ENCODE peak calls at places on chromosomes 12 and 14, in eight cellular contexts. F is CD8-positive, alpha-beta T cell; V is adipocyte; U is foreskin fibroblast; L is HEK293T; G is astrocyte of the spinal cord; C is left ventricle myocardium inferior; D is omental fat pad. O is an unnamed sample.

GRCh38 chr12:39309516-39309915 is 133.4 kb downstream of the KIF21A start:
- DNase-seq in C (no peak), U (no peak), F (no peak), L (no peak), G (no peak), D (no peak), V (no peak), O (no peak)

GRCh38 chr14:84340938-84341337 is 1189.0 kb upstream of the FLRT2 start:
- DNase-seq in V (peak; percentile 29), C (no peak), D (no peak), F (no peak), L (no peak), G (peak; percentile 36), U (no peak), O (no peak)

GRCh38 chr14:100640481-100641273 is 53.5 kb upstream of the BEGAIN start:
- DNase-seq in C (no peak), V (no peak), U (no peak), D (no peak), F (peak; percentile 67), G (peak; percentile 88), L (no peak), O (no peak)

GRCh38 chr12:53976823-53977595 is 2.3 kb upstream of the HOTAIR start:
- DNase-seq in C (no peak), V (no peak), G (no peak), U (no peak), L (no peak), F (no peak), D (no peak), O (no peak)

GRCh38 chr12:48019639-48020265 is 15.5 kb upstream of the COL2A1 start:
- DNase-seq in G (no peak), V (no peak), L (no peak), D (no peak), U (no peak), C (no peak), F (no peak), O (no peak)

GRCh38 chr14:99575043-99576023 is 28.7 kb downstream of the CCDC85C start:
- DNase-seq in F (no peak), D (no peak), L (peak; percentile 24), U (no peak), V (no peak), G (no peak), C (peak; percentile 39), O (peak; percentile 79)

GRCh38 chr14:37593496-37594237 is 1.4 kb downstream of the FOXA1 start:
- DNase-seq in D (no peak), V (no peak), C (no peak), L (no peak), G (no peak), F (no peak), U (no peak), O (no peak)

GRCh38 chr12:121467638-121468403 is 67.9 kb downstream of the RNF34 start:
- DNase-seq in F (no peak), V (peak; percentile 34), D (no peak), U (no peak), C (no peak), G (peak; percentile 19), L (peak; percentile 42), O (no peak)

GRCh38 chr12:63400746-63401145 is 249.7 kb upstream of the AVPR1A start:
- DNase-seq in C (no peak), V (no peak), L (no peak), D (no peak), G (peak; percentile 76), U (no peak), F (no peak), O (peak; percentile 21)

GRCh38 chr14:91417983-91418386 is 365 bp upstream of the CCDC88C start:
- DNase-seq in L (peak; percentile 62), C (no peak), F (peak; percentile 52), U (no peak), G (no peak), V (no peak), D (no peak), O (no peak)